ENCODE peak calls at places on chromosomes 16 and 17, in eight cellular contexts. One of them, this sample, is unnamed.

GRCh38 chr16:82655720-82656500 is 29.1 kb downstream of the CDH13 start:
- DNase-seq in heart left ventricle: no peak
- DNase-seq in colonic mucosa: no peak
- DNase-seq in stomach: no peak
- DNase-seq in Peyer's patch: no peak
- DNase-seq in breast epithelium: no peak
- DNase-seq in right lobe of liver: no peak
- DNase-seq in body of pancreas: no peak
- DNase-seq in this sample: no peak

GRCh38 chr16:75074920-75075687 is 41.5 kb downstream of the LDHD start:
- DNase-seq in heart left ventricle: peak; percentile 72
- DNase-seq in colonic mucosa: no peak
- DNase-seq in stomach: peak; percentile 58
- DNase-seq in Peyer's patch: no peak
- DNase-seq in breast epithelium: no peak
- DNase-seq in right lobe of liver: no peak
- DNase-seq in body of pancreas: peak; percentile 20
- DNase-seq in this sample: no peak

GRCh38 chr17:17648762-17649161 is 32.5 kb upstream of the RAI1 start:
- DNase-seq in heart left ventricle: no peak
- DNase-seq in colonic mucosa: no peak
- DNase-seq in stomach: no peak
- DNase-seq in Peyer's patch: no peak
- DNase-seq in breast epithelium: no peak
- DNase-seq in right lobe of liver: no peak
- DNase-seq in body of pancreas: no peak
- DNase-seq in this sample: no peak

GRCh38 chr17:41141361-41141760 is 1.0 kb upstream of the KRTAP4-6 start:
- DNase-seq in heart left ventricle: no peak
- DNase-seq in colonic mucosa: no peak
- DNase-seq in stomach: no peak
- DNase-seq in Peyer's patch: no peak
- DNase-seq in breast epithelium: no peak
- DNase-seq in right lobe of liver: no peak
- DNase-seq in body of pancreas: no peak
- DNase-seq in this sample: no peak

GRCh38 chr17:4785311-4786110 is 653 bp downstream of the VMO1 start:
- DNase-seq in heart left ventricle: no peak
- DNase-seq in colonic mucosa: no peak
- DNase-seq in stomach: no peak
- DNase-seq in Peyer's patch: no peak
- DNase-seq in breast epithelium: no peak
- DNase-seq in right lobe of liver: peak; percentile 29
- DNase-seq in body of pancreas: no peak
- DNase-seq in this sample: no peak

GRCh38 chr17:7579839-7580630 is 597 bp downstream of the CD68 start:
- DNase-seq in heart left ventricle: no peak
- DNase-seq in colonic mucosa: no peak
- DNase-seq in stomach: no peak
- DNase-seq in Peyer's patch: no peak
- DNase-seq in breast epithelium: no peak
- DNase-seq in right lobe of liver: no peak
- DNase-seq in body of pancreas: no peak
- DNase-seq in this sample: no peak

GRCh38 chr16:68503334-68503733 is 35.8 kb upstream of the ZFP90 start:
- DNase-seq in heart left ventricle: no peak
- DNase-seq in colonic mucosa: no peak
- DNase-seq in stomach: no peak
- DNase-seq in Peyer's patch: no peak
- DNase-seq in breast epithelium: no peak
- DNase-seq in right lobe of liver: no peak
- DNase-seq in body of pancreas: no peak
- DNase-seq in this sample: peak; percentile 5

GRCh38 chr17:40122944-40123810 is 1.4 kb downstream of the MSL1 start:
- DNase-seq in heart left ventricle: peak; percentile 77
- DNase-seq in colonic mucosa: peak; percentile 73
- DNase-seq in stomach: no peak
- DNase-seq in Peyer's patch: peak; percentile 66
- DNase-seq in breast epithelium: no peak
- DNase-seq in right lobe of liver: peak; percentile 49
- DNase-seq in body of pancreas: peak; percentile 65
- DNase-seq in this sample: peak; percentile 61

GRCh38 chr17:4947010-4947410 is 1.3 kb downstream of the PFN1 start:
- DNase-seq in heart left ventricle: peak; percentile 50
- DNase-seq in colonic mucosa: no peak
- DNase-seq in stomach: no peak
- DNase-seq in Peyer's patch: no peak
- DNase-seq in breast epithelium: no peak
- DNase-seq in right lobe of liver: no peak
- DNase-seq in body of pancreas: no peak
- DNase-seq in this sample: no peak

GRCh38 chr17:77496831-77497577 is 356.2 kb downstream of the SEC14L1 start:
- DNase-seq in heart left ventricle: no peak
- DNase-seq in colonic mucosa: no peak
- DNase-seq in stomach: no peak
- DNase-seq in Peyer's patch: no peak
- DNase-seq in breast epithelium: no peak
- DNase-seq in right lobe of liver: no peak
- DNase-seq in body of pancreas: no peak
- DNase-seq in this sample: no peak

GRCh38 chr17:68182016-68182315 is 65.9 kb upstream of the AMZ2 start:
- DNase-seq in heart left ventricle: no peak
- DNase-seq in colonic mucosa: no peak
- DNase-seq in stomach: no peak
- DNase-seq in Peyer's patch: no peak
- DNase-seq in breast epithelium: no peak
- DNase-seq in right lobe of liver: no peak
- DNase-seq in body of pancreas: no peak
- DNase-seq in this sample: no peak

GRCh38 chr17:27339836-27340550 is 46.1 kb downstream of the WSB1 start:
- DNase-seq in heart left ventricle: no peak
- DNase-seq in colonic mucosa: no peak
- DNase-seq in stomach: no peak
- DNase-seq in Peyer's patch: no peak
- DNase-seq in breast epithelium: no peak
- DNase-seq in right lobe of liver: no peak
- DNase-seq in body of pancreas: no peak
- DNase-seq in this sample: no peak

GRCh38 chr16:64132190-64132589 is 989.7 kb downstream of the CDH11 start:
- DNase-seq in heart left ventricle: no peak
- DNase-seq in colonic mucosa: no peak
- DNase-seq in stomach: no peak
- DNase-seq in Peyer's patch: no peak
- DNase-seq in breast epithelium: no peak
- DNase-seq in right lobe of liver: no peak
- DNase-seq in body of pancreas: no peak
- DNase-seq in this sample: no peak
- TF ChIP-seq CTCF in heart left ventricle: no peak
- TF ChIP-seq CTCF in colonic mucosa: no peak
- TF ChIP-seq CTCF in stomach: no peak
- TF ChIP-seq CTCF in Peyer's patch: no peak
- TF ChIP-seq CTCF in breast epithelium: no peak
- TF ChIP-seq CTCF in right lobe of liver: no peak
- TF ChIP-seq CTCF in body of pancreas: no peak
- TF ChIP-seq CTCF in this sample: no peak

DNA sequence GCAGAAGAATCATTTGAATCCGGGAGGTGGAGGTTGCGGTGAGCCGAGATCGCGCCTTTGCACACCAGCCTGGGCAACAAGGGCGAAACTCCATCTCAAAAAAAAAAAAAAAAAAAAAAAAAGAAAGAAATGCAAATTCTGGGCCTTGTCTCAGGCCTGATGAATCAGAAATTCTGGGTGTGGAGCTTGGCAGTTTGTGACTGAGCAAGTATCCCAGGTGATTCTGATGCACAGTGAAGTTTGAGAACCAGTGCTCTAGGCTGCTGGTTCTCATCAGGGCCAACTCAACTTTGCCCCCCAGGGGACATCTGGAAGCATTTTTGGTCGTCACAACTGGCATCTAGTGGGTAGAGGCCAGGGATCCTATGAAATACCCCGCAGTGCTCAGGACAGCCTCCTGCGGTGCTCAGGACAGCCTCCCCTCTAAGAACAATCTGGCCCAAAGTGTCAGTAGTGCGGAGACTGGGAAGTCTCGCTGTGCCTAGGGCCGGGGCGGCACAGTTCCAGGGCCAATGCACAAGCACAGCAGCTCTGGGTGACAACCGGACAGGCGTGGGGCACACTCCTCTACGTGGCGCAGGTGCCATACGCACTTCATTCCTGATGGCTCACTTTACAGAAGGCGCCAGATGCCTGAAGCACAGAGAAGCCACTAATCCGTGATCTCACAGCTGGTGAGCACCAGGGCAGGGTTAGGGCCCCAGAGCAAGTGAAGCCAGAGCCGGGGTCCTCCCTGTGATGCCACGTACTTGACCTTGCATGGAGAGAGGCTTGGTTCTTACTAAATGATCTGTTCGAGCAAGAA is 55.8 kb downstream of the SDK2 start:
- DNase-seq in heart left ventricle: no peak
- DNase-seq in colonic mucosa: no peak
- DNase-seq in stomach: no peak
- DNase-seq in Peyer's patch: no peak
- DNase-seq in breast epithelium: no peak
- DNase-seq in right lobe of liver: no peak
- DNase-seq in body of pancreas: no peak
- DNase-seq in this sample: no peak
- H3K4me1 ChIP-seq in heart left ventricle: no peaks in the 10 kb centered on the region
- H3K4me1 ChIP-seq in colonic mucosa: no peaks in the 10 kb centered on the region
- H3K4me1 ChIP-seq in stomach: peaks cover 17% of the 10 kb centered on the region
- H3K4me1 ChIP-seq in Peyer's patch: peaks cover 44% of the 10 kb centered on the region
- H3K4me1 ChIP-seq in breast epithelium: no peaks in the 10 kb centered on the region
- H3K4me1 ChIP-seq in right lobe of liver: no peaks in the 10 kb centered on the region
- H3K4me1 ChIP-seq in body of pancreas: no peaks in the 10 kb centered on the region
- H3K4me1 ChIP-seq in this sample: peaks cover 23% of the 10 kb centered on the region

GRCh38 chr17:1714980-1715802 is 5.0 kb upstream of the TLCD2 start:
- DNase-seq in heart left ventricle: peak; percentile 93
- DNase-seq in colonic mucosa: peak; percentile 87
- DNase-seq in stomach: peak; percentile 84
- DNase-seq in Peyer's patch: peak; percentile 93
- DNase-seq in breast epithelium: peak; percentile 77
- DNase-seq in right lobe of liver: peak; percentile 92
- DNase-seq in body of pancreas: peak; percentile 94
- DNase-seq in this sample: peak; percentile 88

GRCh38 chr17:1715803-1716075 is 5.6 kb upstream of the TLCD2 start:
- DNase-seq in heart left ventricle: no peak
- DNase-seq in colonic mucosa: no peak
- DNase-seq in stomach: no peak
- DNase-seq in Peyer's patch: no peak
- DNase-seq in breast epithelium: no peak
- DNase-seq in right lobe of liver: no peak
- DNase-seq in body of pancreas: no peak
- DNase-seq in this sample: no peak

GRCh38 chr17:1714488-1714979 is 4.4 kb upstream of the TLCD2 start:
- DNase-seq in heart left ventricle: peak; percentile 97
- DNase-seq in colonic mucosa: peak; percentile 100
- DNase-seq in stomach: peak; percentile 96
- DNase-seq in Peyer's patch: peak; percentile 99
- DNase-seq in breast epithelium: peak; percentile 96
- DNase-seq in right lobe of liver: peak; percentile 99
- DNase-seq in body of pancreas: peak; percentile 98
- DNase-seq in this sample: peak; percentile 96

GRCh38 chr17:1716912-1717695 is 6.9 kb upstream of the TLCD2 start:
- DNase-seq in heart left ventricle: peak; percentile 87
- DNase-seq in colonic mucosa: peak; percentile 98
- DNase-seq in stomach: peak; percentile 93
- DNase-seq in Peyer's patch: peak; percentile 87
- DNase-seq in breast epithelium: peak; percentile 95
- DNase-seq in right lobe of liver: peak; percentile 88
- DNase-seq in body of pancreas: peak; percentile 95
- DNase-seq in this sample: peak; percentile 91

GRCh38 chr17:1716076-1716911 is 6.1 kb upstream of the TLCD2 start:
- DNase-seq in heart left ventricle: peak; percentile 100
- DNase-seq in colonic mucosa: peak; percentile 99
- DNase-seq in stomach: peak; percentile 100
- DNase-seq in Peyer's patch: peak; percentile 100
- DNase-seq in breast epithelium: peak; percentile 100
- DNase-seq in right lobe of liver: peak; percentile 100
- DNase-seq in body of pancreas: peak; percentile 100
- DNase-seq in this sample: peak; percentile 100
- TF ChIP-seq CTCF in heart left ventricle: peak; percentile 28
- TF ChIP-seq CTCF in colonic mucosa: no peak
- TF ChIP-seq CTCF in stomach: no peak
- TF ChIP-seq CTCF in Peyer's patch: peak; percentile 8
- TF ChIP-seq CTCF in breast epithelium: no peak
- TF ChIP-seq CTCF in right lobe of liver: peak; percentile 5
- TF ChIP-seq CTCF in body of pancreas: peak; percentile 8
- TF ChIP-seq CTCF in this sample: no peak

GRCh38 chr17:44781553-44782348 is 23.0 kb downstream of the ADAM11 start:
- DNase-seq in heart left ventricle: peak; percentile 83
- DNase-seq in colonic mucosa: no peak
- DNase-seq in stomach: no peak
- DNase-seq in Peyer's patch: peak; percentile 23
- DNase-seq in breast epithelium: no peak
- DNase-seq in right lobe of liver: no peak
- DNase-seq in body of pancreas: no peak
- DNase-seq in this sample: no peak
- H3K4me1 ChIP-seq in heart left ventricle: peaks cover 31% of the 10 kb centered on the region
- H3K4me1 ChIP-seq in colonic mucosa: no peaks in the 10 kb centered on the region
- H3K4me1 ChIP-seq in stomach: peaks cover 33% of the 10 kb centered on the region
- H3K4me1 ChIP-seq in Peyer's patch: no peaks in the 10 kb centered on the region
- H3K4me1 ChIP-seq in breast epithelium: no peaks in the 10 kb centered on the region
- H3K4me1 ChIP-seq in right lobe of liver: peaks cover 7% of the 10 kb centered on the region
- H3K4me1 ChIP-seq in body of pancreas: peaks cover 9% of the 10 kb centered on the region
- H3K4me1 ChIP-seq in this sample: peaks cover 35% of the 10 kb centered on the region

GRCh38 chr17:52158450-52159042 is at the start of gene CA10:
- DNase-seq in heart left ventricle: peak; percentile 53
- DNase-seq in colonic mucosa: no peak
- DNase-seq in stomach: no peak
- DNase-seq in Peyer's patch: no peak
- DNase-seq in breast epithelium: no peak
- DNase-seq in right lobe of liver: no peak
- DNase-seq in body of pancreas: no peak
- DNase-seq in this sample: no peak

GRCh38 chr17:52156576-52156975 is 1.9 kb downstream of the CA10 start:
- DNase-seq in heart left ventricle: no peak
- DNase-seq in colonic mucosa: no peak
- DNase-seq in stomach: no peak
- DNase-seq in Peyer's patch: no peak
- DNase-seq in breast epithelium: no peak
- DNase-seq in right lobe of liver: no peak
- DNase-seq in body of pancreas: no peak
- DNase-seq in this sample: no peak

GRCh38 chr17:52155301-52155700 is 3.2 kb downstream of the CA10 start:
- DNase-seq in heart left ventricle: no peak
- DNase-seq in colonic mucosa: no peak
- DNase-seq in stomach: no peak
- DNase-seq in Peyer's patch: no peak
- DNase-seq in breast epithelium: no peak
- DNase-seq in right lobe of liver: no peak
- DNase-seq in body of pancreas: no peak
- DNase-seq in this sample: no peak

GRCh38 chr17:52157603-52158449 is 688 bp downstream of the CA10 start:
- DNase-seq in heart left ventricle: no peak
- DNase-seq in colonic mucosa: no peak
- DNase-seq in stomach: no peak
- DNase-seq in Peyer's patch: no peak
- DNase-seq in breast epithelium: no peak
- DNase-seq in right lobe of liver: peak; percentile 16
- DNase-seq in body of pancreas: no peak
- DNase-seq in this sample: no peak

GRCh38 chr17:52157161-52157560 is 1.4 kb downstream of the CA10 start:
- DNase-seq in heart left ventricle: no peak
- DNase-seq in colonic mucosa: no peak
- DNase-seq in stomach: no peak
- DNase-seq in Peyer's patch: no peak
- DNase-seq in breast epithelium: no peak
- DNase-seq in right lobe of liver: no peak
- DNase-seq in body of pancreas: no peak
- DNase-seq in this sample: no peak
- TF ChIP-seq CTCF in heart left ventricle: no peak
- TF ChIP-seq CTCF in colonic mucosa: no peak
- TF ChIP-seq CTCF in stomach: no peak
- TF ChIP-seq CTCF in Peyer's patch: no peak
- TF ChIP-seq CTCF in breast epithelium: no peak
- TF ChIP-seq CTCF in right lobe of liver: no peak
- TF ChIP-seq CTCF in body of pancreas: no peak
- TF ChIP-seq CTCF in this sample: no peak